ENCODE peak calls at places on chromosomes 4 and X, in seven cellular contexts. I, P, Q, U, E, L and K are unnamed samples.

GRCh38 chr4:184793735-184794355 is 31.9 kb downstream of the ACSL1 start:
- DNase-seq in I (no peak), P (no peak), Q (no peak), U (no peak), E (no peak), L (no peak), K (no peak)

GRCh38 chr4:27003602-27004238 is 143.1 kb downstream of the STIM2 start:
- DNase-seq in I (no peak), P (no peak), Q (no peak), U (peak), E (peak), L (peak), K (no peak)

GRCh38 chr4:67931256-67931655 is 32.0 kb downstream of the TMPRSS11A start:
- DNase-seq in I (no peak), P (no peak), Q (no peak), U (no peak), E (no peak), L (no peak), K (no peak)

GRCh38 chrX:150899191-150899757 is 806 bp upstream of the CD99L2 start:
- DNase-seq in I (peak), P (peak), Q (peak), U (peak), E (no peak), L (peak), K (no peak)

GRCh38 chr4:126396703-126397102 is 1081.9 kb downstream of the FAT4 start:
- DNase-seq in I (peak), P (no peak), Q (no peak), U (no peak), E (no peak), L (no peak), K (no peak)

GRCh38 chr4:162163892-162164759 is at the start of gene FSTL5:
- DNase-seq in I (peak), P (peak), Q (peak), U (peak), E (no peak), L (peak), K (peak)

GRCh38 chr4:126489826-126490463 is 1142.8 kb upstream of the INTU start:
- DNase-seq in I (no peak), P (no peak), Q (no peak), U (no peak), E (no peak), L (no peak), K (no peak)

GRCh38 chrX:63354484-63354883 is 3.4 kb upstream of the SPIN4 start:
- DNase-seq in I (no peak), P (no peak), Q (no peak), U (no peak), E (no peak), L (no peak), K (no peak)

GRCh38 chr4:150140774-150141400 is 62.6 kb downstream of the DCLK2 start:
- DNase-seq in I (no peak), P (no peak), Q (no peak), U (peak), E (peak), L (peak), K (no peak)

GRCh38 chrX:39809326-39809725 is 288.4 kb downstream of the BCOR start:
- DNase-seq in I (no peak), P (peak), Q (no peak), U (peak), E (no peak), L (peak), K (no peak)

GRCh38 chr4:5004496-5004895 is 14.8 kb downstream of the CYTL1 start:
- DNase-seq in I (no peak), P (no peak), Q (no peak), U (no peak), E (no peak), L (no peak), K (no peak)

GRCh38 chr4:159153669-159154068 is 50.8 kb downstream of the RAPGEF2 start:
- DNase-seq in I (no peak), P (no peak), Q (no peak), U (no peak), E (no peak), L (no peak), K (no peak)

GRCh38 chrX:125090046-125090445 is 229.6 kb upstream of the TEX13C start:
- DNase-seq in I (no peak), P (no peak), Q (no peak), U (no peak), E (no peak), L (no peak), K (no peak)

GRCh38 chrX:33204889-33205288 is 6.5 kb downstream of the DMD start:
- DNase-seq in I (no peak), P (peak), Q (no peak), U (peak), E (no peak), L (no peak), K (no peak)

GRCh38 chr4:43843501-43843900 is 605.1 kb downstream of the KCTD8 start:
- DNase-seq in I (peak), P (no peak), Q (no peak), U (no peak), E (no peak), L (peak), K (no peak)

DNA sequence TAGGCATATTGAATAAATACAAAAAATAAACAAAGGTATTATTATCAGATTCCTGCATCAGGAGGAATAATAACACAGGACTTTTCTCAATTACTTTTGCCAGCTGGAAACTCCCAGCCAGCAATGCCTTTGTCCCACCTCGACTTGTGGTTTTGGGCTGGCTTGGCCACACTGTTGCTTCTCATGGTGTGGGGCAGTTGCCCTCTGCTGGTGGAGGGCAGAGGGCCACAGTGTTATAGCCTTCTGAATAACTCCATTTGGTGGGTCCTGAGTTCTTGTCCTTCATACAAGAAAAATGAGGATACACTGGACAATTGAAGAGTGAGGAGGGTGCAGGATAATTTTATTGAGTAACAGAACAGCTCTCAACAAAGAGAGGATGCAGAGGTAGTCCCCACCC is 1206.0 kb upstream of the ADGRL3 start:
- DNase-seq in I (no peak), P (no peak), Q (no peak), U (no peak), E (no peak), L (no peak), K (no peak)
- TF ChIP-seq CTCF in I (peak), P (no peak), Q (no peak), U (no peak), E (no peak), L (no peak), K (no peak)

DNA sequence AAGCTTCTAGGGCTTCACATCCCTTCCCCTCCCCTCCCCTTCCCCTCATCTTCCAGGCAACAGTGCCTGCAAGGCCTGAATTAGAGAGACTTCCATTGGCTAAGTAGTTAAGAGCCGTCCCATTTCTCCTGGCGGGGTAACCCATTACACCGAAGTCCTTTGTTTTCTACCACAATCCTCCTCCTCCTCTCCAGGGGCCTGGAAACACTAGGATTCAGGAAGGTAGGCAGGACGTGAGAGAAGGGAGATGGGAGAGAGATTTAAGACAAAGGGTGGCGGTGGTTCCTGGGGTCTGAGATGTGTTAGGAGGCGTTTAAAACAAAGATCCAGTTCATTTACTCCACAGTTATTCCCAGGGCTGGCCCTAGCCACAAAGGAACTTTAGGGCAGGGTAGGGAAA is 28.0 kb downstream of the NYX start:
- DNase-seq in I (peak), P (no peak), Q (no peak), U (no peak), E (no peak), L (no peak), K (no peak)
- H3K4me3 ChIP-seq in I (peak), P (no peak), Q (no peak), U (no peak), E (no peak), L (no peak), K (no peak)

GRCh38 chrX:108307408-108308085 is 130.7 kb downstream of the COL4A6 start:
- DNase-seq in I (no peak), P (peak), Q (no peak), U (no peak), E (no peak), L (no peak), K (no peak)

GRCh38 chrX:108306086-108306485 is 132.1 kb downstream of the COL4A6 start:
- DNase-seq in I (no peak), P (no peak), Q (no peak), U (no peak), E (no peak), L (no peak), K (no peak)

GRCh38 chrX:108303682-108304081 is 134.5 kb downstream of the COL4A6 start:
- DNase-seq in I (no peak), P (no peak), Q (no peak), U (no peak), E (no peak), L (no peak), K (no peak)

GRCh38 chrX:108299704-108300103 is 138.5 kb downstream of the COL4A6 start:
- DNase-seq in I (no peak), P (no peak), Q (no peak), U (no peak), E (no peak), L (no peak), K (no peak)

DNA sequence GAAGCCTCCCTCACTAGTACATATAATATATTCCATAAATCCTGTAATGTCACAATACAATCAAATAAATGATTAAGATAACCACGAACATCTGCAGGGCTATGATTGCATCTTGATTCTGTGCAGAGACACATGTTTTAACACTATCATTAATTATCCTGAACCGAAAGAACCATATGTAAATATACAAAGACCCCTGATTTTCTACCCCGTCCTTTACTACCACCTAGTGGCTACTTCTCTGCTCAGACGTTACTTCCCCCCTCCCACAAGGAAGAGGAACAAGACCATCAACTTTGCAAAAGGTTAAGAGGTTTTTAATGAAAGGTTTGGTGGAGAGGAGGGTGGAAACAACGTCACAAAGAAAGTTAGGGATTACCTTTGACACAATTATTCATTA is 134.0 kb downstream of the COL4A6 start:
- DNase-seq in I (peak), P (no peak), Q (no peak), U (peak), E (no peak), L (no peak), K (no peak)
- TF ChIP-seq CTCF in I (peak), P (peak), Q (no peak), U (peak), E (no peak), L (peak), K (peak)

GRCh38 chr4:73391774-73392173 is 12.3 kb upstream of the ALB start:
- DNase-seq in I (no peak), P (no peak), Q (no peak), U (no peak), E (no peak), L (no peak), K (no peak)
- H3K4me3 ChIP-seq in I (no peak), P (no peak), Q (no peak), U (no peak), E (no peak), L (no peak), K (no peak)

DNA sequence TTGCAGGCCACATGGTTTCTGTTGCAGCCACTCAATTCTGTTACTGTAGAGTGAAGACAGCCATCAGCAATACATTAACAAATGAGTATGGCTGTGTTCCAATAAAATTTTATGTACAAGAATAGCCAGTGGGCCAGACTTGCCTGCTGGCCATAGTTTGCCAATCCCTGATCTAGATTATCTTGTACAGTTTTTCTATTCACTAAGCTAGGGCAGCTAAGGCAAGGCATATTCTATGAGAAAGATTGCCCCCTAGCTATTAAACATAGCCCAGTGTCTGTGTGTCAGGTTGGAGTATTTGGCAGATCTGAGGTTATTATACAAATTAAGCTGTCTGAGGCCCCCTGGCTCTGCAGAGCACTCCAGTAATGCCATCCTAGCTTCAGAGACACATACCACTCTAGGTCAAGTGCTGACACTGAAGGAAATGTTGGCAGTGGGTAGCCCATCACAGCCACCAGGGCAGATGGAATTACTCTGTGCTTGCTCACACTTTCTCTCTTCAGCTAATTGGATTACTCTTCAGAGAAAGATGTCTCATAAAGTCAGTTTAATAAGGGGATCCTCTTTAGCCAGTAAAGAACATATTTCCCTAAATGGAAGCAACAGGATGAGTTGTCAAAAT is 40.7 kb downstream of the MTTP start:
- DNase-seq in I (no peak), P (no peak), Q (no peak), U (no peak), E (no peak), L (no peak), K (peak)
- TF ChIP-seq CTCF in I (no peak), P (no peak), Q (no peak), U (no peak), E (no peak), L (no peak), K (peak)

GRCh38 chrX:154732421-154733071 is 18.3 kb downstream of the GAB3 start:
- DNase-seq in I (no peak), P (no peak), Q (no peak), U (peak), E (no peak), L (peak), K (no peak)
- H3K4me3 ChIP-seq in I (no peak), P (no peak), Q (no peak), U (no peak), E (no peak), L (no peak), K (no peak)

GRCh38 chrX:57929373-57929772 is 19.1 kb upstream of the ZXDA start:
- DNase-seq in I (peak), P (no peak), Q (no peak), U (peak), E (no peak), L (no peak), K (no peak)
- TF ChIP-seq CTCF in I (peak), P (peak), Q (peak), U (peak), E (peak), L (peak), K (peak)

DNA sequence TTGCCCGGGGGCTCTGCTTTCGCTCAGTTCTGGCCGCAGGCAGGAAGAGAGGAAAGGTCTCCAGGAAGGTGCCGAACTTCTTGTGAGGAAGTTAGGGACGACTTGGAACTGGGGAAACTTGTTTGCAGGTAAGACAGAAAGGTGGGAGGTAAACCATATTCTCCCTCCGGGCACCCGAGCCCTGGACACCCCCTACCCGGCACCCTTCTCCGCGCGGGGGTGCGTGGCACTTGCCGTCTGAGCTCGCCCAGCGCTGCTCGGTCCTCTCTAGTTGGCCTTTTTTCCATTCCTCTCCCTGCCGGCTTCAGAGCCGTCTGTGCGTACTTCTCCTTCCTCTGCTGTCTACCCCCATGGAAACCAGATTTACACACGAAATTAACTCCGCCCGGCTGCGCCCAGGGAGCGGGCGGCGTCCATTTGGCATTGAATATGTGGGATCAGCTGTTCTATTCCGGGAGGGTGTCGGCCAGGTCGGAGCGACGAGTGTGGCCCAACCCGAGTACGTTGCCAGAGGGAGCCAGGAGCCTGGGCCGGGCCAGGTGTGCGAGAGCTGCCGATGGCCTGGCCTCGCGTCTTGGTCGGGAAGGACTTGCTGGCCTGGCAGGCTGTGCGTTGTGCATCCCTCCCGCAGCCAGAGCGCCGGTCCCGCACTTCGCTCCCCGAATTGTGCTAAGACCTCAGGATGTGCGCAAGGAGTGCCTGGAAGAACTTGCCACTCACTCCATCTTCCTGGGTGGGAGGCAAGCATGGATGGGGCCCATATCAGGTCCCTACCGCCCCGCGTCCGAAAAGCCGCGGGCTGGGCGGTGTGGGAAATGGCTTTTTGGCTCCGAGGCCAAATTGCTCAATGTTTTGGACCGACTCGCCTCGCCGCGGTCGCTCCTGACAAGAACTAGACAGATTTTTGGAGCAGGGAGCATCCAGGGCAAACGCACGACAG is 1.7 kb downstream of the PDGFRA start:
- DNase-seq in I (peak), P (peak), Q (no peak), U (peak), E (no peak), L (peak), K (no peak)
- H3K4me3 ChIP-seq in I (peak), P (peak), Q (peak), U (peak), E (peak), L (peak), K (no peak)

DNA sequence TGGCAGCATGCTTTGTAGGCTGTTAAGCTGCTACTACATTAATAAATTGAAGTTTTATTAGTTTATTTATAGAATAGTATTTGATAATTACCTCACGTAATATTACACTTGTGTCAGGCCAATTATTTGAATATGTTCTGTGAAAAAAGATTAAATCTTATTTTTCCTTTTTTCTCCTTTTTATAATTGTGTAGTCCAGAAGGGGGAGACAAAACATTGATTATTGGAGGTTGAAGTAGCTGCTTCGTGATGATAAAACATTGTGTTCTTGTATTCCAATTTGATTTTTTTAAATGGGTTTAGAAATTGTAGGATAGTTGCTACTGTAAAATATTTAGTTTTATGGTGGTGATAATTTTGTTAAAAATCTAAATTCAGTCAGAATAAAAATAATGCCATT is 85.7 kb downstream of the DIAPH2 start:
- DNase-seq in I (peak), P (no peak), Q (no peak), U (peak), E (no peak), L (peak), K (no peak)
- TF ChIP-seq CTCF in I (peak), P (peak), Q (no peak), U (peak), E (peak), L (peak), K (peak)